ENCODE peak calls at places on chromosomes 16 and 17, in seven cellular contexts. One of them, this sample, is unnamed. For H3K36me3, the result is how much of the 10 kb centered on the place peaks cover.

GRCh38 chr17:77132411-77133086 is 8.2 kb upstream of the SEC14L1 start:
- DNase-seq in body of pancreas: no peak
- DNase-seq in heart right ventricle: no peak
- DNase-seq in tibial artery: no peak
- DNase-seq in esophagus squamous epithelium: no peak
- DNase-seq in BJ: no peak
- DNase-seq in neural progenitor cell: no peak
- DNase-seq in this sample: no peak

GRCh38 chr17:78241277-78242023 is 10.0 kb downstream of the TMEM235 start:
- DNase-seq in neural progenitor cell: no peak
- DNase-seq in body of pancreas: no peak
- DNase-seq in BJ: no peak
- DNase-seq in heart right ventricle: no peak
- DNase-seq in tibial artery: no peak
- DNase-seq in esophagus squamous epithelium: no peak
- DNase-seq in this sample: no peak

GRCh38 chr16:55569025-55569424 is 2.5 kb downstream of the CAPNS2 start:
- DNase-seq in BJ: no peak
- DNase-seq in heart right ventricle: no peak
- DNase-seq in neural progenitor cell: no peak
- DNase-seq in body of pancreas: no peak
- DNase-seq in esophagus squamous epithelium: no peak
- DNase-seq in tibial artery: no peak
- DNase-seq in this sample: no peak

GRCh38 chr17:9676742-9677387 is 31.5 kb downstream of the USP43 start:
- DNase-seq in neural progenitor cell: no peak
- DNase-seq in heart right ventricle: no peak
- DNase-seq in tibial artery: no peak
- DNase-seq in body of pancreas: no peak
- DNase-seq in BJ: no peak
- DNase-seq in esophagus squamous epithelium: no peak
- DNase-seq in this sample: peak

GRCh38 chr17:59513934-59514841 is 51.2 kb upstream of the DHX40 start:
- DNase-seq in esophagus squamous epithelium: no peak
- DNase-seq in neural progenitor cell: peak
- DNase-seq in heart right ventricle: peak
- DNase-seq in body of pancreas: peak
- DNase-seq in BJ: no peak
- DNase-seq in tibial artery: peak
- DNase-seq in this sample: peak

GRCh38 chr16:15775663-15776304 is 81.0 kb downstream of the MYH11 start:
- DNase-seq in heart right ventricle: no peak
- DNase-seq in neural progenitor cell: no peak
- DNase-seq in esophagus squamous epithelium: no peak
- DNase-seq in BJ: no peak
- DNase-seq in tibial artery: no peak
- DNase-seq in body of pancreas: no peak
- DNase-seq in this sample: no peak

GRCh38 chr16:80167657-80168056 is 373.1 kb upstream of the DYNLRB2 start:
- DNase-seq in esophagus squamous epithelium: no peak
- DNase-seq in neural progenitor cell: no peak
- DNase-seq in body of pancreas: no peak
- DNase-seq in BJ: no peak
- DNase-seq in heart right ventricle: no peak
- DNase-seq in tibial artery: no peak
- DNase-seq in this sample: peak

GRCh38 chr17:62895256-62895649 is 70.8 kb upstream of the TANC2 start:
- DNase-seq in tibial artery: no peak
- DNase-seq in BJ: no peak
- DNase-seq in body of pancreas: no peak
- DNase-seq in heart right ventricle: no peak
- DNase-seq in neural progenitor cell: no peak
- DNase-seq in esophagus squamous epithelium: no peak
- DNase-seq in this sample: no peak

GRCh38 chr16:16019488-16019887 is 70.1 kb downstream of the ABCC1 start:
- DNase-seq in heart right ventricle: no peak
- DNase-seq in neural progenitor cell: no peak
- DNase-seq in BJ: no peak
- DNase-seq in body of pancreas: no peak
- DNase-seq in tibial artery: peak
- DNase-seq in esophagus squamous epithelium: no peak
- DNase-seq in this sample: no peak

GRCh38 chr17:7707446-7707845 is 2.4 kb downstream of the EFNB3 start:
- DNase-seq in BJ: no peak
- DNase-seq in tibial artery: peak
- DNase-seq in body of pancreas: no peak
- DNase-seq in heart right ventricle: no peak
- DNase-seq in esophagus squamous epithelium: no peak
- DNase-seq in neural progenitor cell: peak
- DNase-seq in this sample: no peak

GRCh38 chr17:6254036-6254435 is 180.9 kb downstream of the AIPL1 start:
- DNase-seq in tibial artery: no peak
- DNase-seq in body of pancreas: no peak
- DNase-seq in esophagus squamous epithelium: no peak
- DNase-seq in heart right ventricle: no peak
- DNase-seq in neural progenitor cell: no peak
- DNase-seq in BJ: no peak
- DNase-seq in this sample: no peak

GRCh38 chr16:30820952-30821421 is 34.0 kb upstream of the ZNF629 start:
- DNase-seq in BJ: no peak
- DNase-seq in heart right ventricle: no peak
- DNase-seq in body of pancreas: no peak
- DNase-seq in tibial artery: no peak
- DNase-seq in neural progenitor cell: no peak
- DNase-seq in esophagus squamous epithelium: no peak
- DNase-seq in this sample: no peak

GRCh38 chr17:70089513-70090148 is 14.6 kb downstream of the KCNJ16 start:
- DNase-seq in neural progenitor cell: no peak
- DNase-seq in esophagus squamous epithelium: no peak
- DNase-seq in tibial artery: no peak
- DNase-seq in body of pancreas: no peak
- DNase-seq in BJ: peak
- DNase-seq in heart right ventricle: no peak
- DNase-seq in this sample: peak

GRCh38 chr17:69592692-69593350 is 178.3 kb downstream of the MAP2K6 start:
- DNase-seq in neural progenitor cell: no peak
- DNase-seq in esophagus squamous epithelium: no peak
- DNase-seq in heart right ventricle: no peak
- DNase-seq in tibial artery: no peak
- DNase-seq in body of pancreas: no peak
- DNase-seq in BJ: no peak
- DNase-seq in this sample: no peak

GRCh38 chr16:24036038-24036543 is 200.3 kb downstream of the PRKCB start:
- DNase-seq in neural progenitor cell: no peak
- DNase-seq in esophagus squamous epithelium: no peak
- DNase-seq in heart right ventricle: no peak
- DNase-seq in BJ: no peak
- DNase-seq in body of pancreas: no peak
- DNase-seq in tibial artery: no peak
- DNase-seq in this sample: no peak

GRCh38 chr17:47131761-47132160 is 57.3 kb downstream of the CDC27 start:
- DNase-seq in body of pancreas: no peak
- DNase-seq in BJ: no peak
- DNase-seq in tibial artery: no peak
- DNase-seq in neural progenitor cell: no peak
- DNase-seq in esophagus squamous epithelium: no peak
- DNase-seq in heart right ventricle: no peak
- DNase-seq in this sample: no peak

GRCh38 chr16:10172848-10173655 is 9.2 kb downstream of the GRIN2A start:
- DNase-seq in heart right ventricle: no peak
- DNase-seq in BJ: peak
- DNase-seq in neural progenitor cell: no peak
- DNase-seq in esophagus squamous epithelium: no peak
- DNase-seq in body of pancreas: no peak
- DNase-seq in tibial artery: no peak
- DNase-seq in this sample: no peak

GRCh38 chr17:44628234-44629188 is 27.8 kb upstream of the MEIOC start:
- DNase-seq in body of pancreas: peak
- DNase-seq in BJ: no peak
- DNase-seq in neural progenitor cell: peak
- DNase-seq in tibial artery: no peak
- DNase-seq in esophagus squamous epithelium: no peak
- DNase-seq in heart right ventricle: peak
- DNase-seq in this sample: peak

DNA sequence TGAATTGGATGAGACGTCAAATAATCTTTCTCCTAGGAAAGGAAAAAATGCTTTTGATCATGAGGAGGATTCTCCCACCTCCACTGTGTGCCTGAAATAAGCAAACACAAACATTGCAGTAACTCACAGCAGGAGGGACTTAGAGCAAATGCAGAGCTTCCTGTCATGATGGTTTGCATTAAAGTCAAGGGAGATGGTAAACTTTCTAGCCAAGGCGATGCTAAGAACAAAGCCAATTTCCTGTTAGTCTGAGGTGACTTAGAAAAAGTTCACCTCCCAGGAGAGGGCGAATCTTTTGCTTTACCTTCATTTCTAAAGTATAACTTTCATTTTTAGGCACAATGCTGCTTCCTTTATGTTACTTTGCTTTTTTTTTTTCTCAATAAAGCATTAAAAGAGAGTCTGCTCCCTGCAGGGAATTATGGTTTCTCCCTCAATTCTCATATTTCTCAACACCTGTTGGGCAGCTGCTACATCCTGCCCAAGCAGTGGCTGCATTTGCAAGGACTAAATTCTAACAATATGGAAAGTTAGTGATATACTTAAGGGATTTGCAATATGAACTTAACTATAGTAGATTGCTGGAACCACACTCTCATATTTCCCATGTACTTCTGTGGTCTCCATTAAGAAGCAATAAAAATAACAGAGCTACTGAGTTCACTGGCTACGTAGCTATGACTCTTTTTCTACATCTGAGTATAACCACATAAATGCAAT is 175.6 kb downstream of the PCTP start:
- DNase-seq in BJ: no peak
- DNase-seq in esophagus squamous epithelium: no peak
- DNase-seq in neural progenitor cell: no peak
- DNase-seq in tibial artery: no peak
- DNase-seq in body of pancreas: no peak
- DNase-seq in heart right ventricle: no peak
- DNase-seq in this sample: no peak
- H3K4me3 ChIP-seq in BJ: no peak
- H3K4me3 ChIP-seq in esophagus squamous epithelium: no peak
- H3K4me3 ChIP-seq in neural progenitor cell: no peak
- H3K4me3 ChIP-seq in tibial artery: no peak
- H3K4me3 ChIP-seq in body of pancreas: no peak
- H3K4me3 ChIP-seq in heart right ventricle: no peak
- H3K4me3 ChIP-seq in this sample: no peak

GRCh38 chr16:14667347-14668266 is 26.5 kb downstream of the PLA2G10 start:
- DNase-seq in neural progenitor cell: no peak
- DNase-seq in BJ: no peak
- DNase-seq in body of pancreas: no peak
- DNase-seq in esophagus squamous epithelium: no peak
- DNase-seq in heart right ventricle: no peak
- DNase-seq in tibial artery: no peak
- DNase-seq in this sample: no peak

GRCh38 chr16:14668556-14669223 is 25.4 kb downstream of the PLA2G10 start:
- DNase-seq in heart right ventricle: no peak
- DNase-seq in body of pancreas: no peak
- DNase-seq in BJ: no peak
- DNase-seq in esophagus squamous epithelium: no peak
- DNase-seq in tibial artery: no peak
- DNase-seq in neural progenitor cell: no peak
- DNase-seq in this sample: no peak

GRCh38 chr16:14672403-14672971 is 21.6 kb downstream of the PLA2G10 start:
- DNase-seq in tibial artery: no peak
- DNase-seq in heart right ventricle: no peak
- DNase-seq in esophagus squamous epithelium: no peak
- DNase-seq in neural progenitor cell: no peak
- DNase-seq in body of pancreas: peak
- DNase-seq in BJ: no peak
- DNase-seq in this sample: peak

DNA sequence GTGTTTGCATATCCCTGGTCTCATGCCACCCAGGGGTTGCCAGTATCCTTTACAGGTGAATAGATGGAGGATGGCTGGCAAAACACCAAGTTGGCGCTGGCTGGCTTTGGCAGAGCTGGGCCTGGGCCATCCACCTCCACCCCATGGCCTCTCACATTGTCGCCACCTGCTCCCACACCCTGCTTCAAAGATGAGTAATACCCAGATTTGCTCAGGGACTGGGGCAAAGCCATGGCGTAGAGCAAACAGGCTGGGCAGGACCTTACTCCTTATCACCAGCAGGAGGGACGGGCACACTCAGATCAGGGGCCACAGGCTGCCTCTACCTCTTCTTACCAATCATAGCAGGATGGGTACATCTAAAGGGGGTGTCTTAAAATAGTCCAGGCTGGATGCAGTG is 24.3 kb downstream of the PLA2G10 start:
- DNase-seq in heart right ventricle: no peak
- DNase-seq in esophagus squamous epithelium: no peak
- DNase-seq in tibial artery: no peak
- DNase-seq in body of pancreas: peak
- DNase-seq in neural progenitor cell: no peak
- DNase-seq in BJ: no peak
- DNase-seq in this sample: no peak
- TF ChIP-seq CTCF in heart right ventricle: no peak
- TF ChIP-seq CTCF in esophagus squamous epithelium: no peak
- TF ChIP-seq CTCF in tibial artery: no peak
- TF ChIP-seq CTCF in body of pancreas: peak
- TF ChIP-seq CTCF in neural progenitor cell: no peak
- TF ChIP-seq CTCF in BJ: no peak
- TF ChIP-seq CTCF in this sample: no peak

GRCh38 chr16:70782237-70782636 is 18.7 kb downstream of the VAC14 start:
- DNase-seq in neural progenitor cell: no peak
- DNase-seq in tibial artery: no peak
- DNase-seq in BJ: no peak
- DNase-seq in heart right ventricle: no peak
- DNase-seq in body of pancreas: no peak
- DNase-seq in esophagus squamous epithelium: no peak
- DNase-seq in this sample: no peak
- H3K36me3 ChIP-seq in neural progenitor cell: under half
- H3K36me3 ChIP-seq in tibial artery: half or more
- H3K36me3 ChIP-seq in BJ: under half
- H3K36me3 ChIP-seq in heart right ventricle: under half
- H3K36me3 ChIP-seq in body of pancreas: under half
- H3K36me3 ChIP-seq in esophagus squamous epithelium: half or more
- H3K36me3 ChIP-seq in this sample: under half

DNA sequence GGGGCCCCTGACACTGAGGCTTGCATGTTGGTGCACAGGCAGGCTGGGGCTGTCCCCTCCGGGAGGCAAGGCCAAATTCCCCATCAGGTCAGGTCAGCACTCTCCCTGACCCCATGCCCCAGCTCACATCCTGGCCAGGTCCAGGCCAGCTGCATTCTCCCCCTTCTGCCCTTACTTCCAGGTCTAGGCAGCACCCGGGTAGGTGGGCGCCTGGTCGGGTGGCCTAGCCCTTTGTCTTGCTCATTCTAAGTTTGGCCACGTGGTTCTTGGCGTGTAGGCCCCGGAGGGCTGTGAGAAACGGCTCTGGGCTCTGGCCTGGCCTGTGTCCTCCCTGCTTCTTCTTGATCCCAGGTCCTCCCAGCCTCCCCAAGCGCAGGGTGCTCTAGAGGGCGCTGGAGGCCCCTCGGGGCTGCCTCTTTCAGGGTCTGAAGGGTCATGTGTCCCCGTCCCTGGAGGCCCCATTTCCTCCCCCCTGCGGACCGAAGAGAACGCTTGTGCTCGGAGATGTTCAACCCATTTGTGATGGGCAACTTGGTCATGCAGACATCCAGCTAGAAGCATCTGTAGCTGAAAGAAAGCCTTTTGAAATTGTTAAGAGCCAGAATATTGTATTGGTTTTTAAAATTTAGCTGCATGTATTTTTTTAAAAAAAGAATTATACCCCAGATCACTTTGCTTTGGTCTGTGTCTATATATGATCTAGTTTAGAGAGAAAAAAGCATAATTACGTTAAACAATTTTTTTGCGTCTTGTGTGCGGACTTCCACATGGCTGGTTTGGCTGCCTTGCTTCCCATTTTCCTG is 6.7 kb downstream of the BAHCC1 start:
- DNase-seq in BJ: no peak
- DNase-seq in heart right ventricle: no peak
- DNase-seq in neural progenitor cell: peak
- DNase-seq in tibial artery: peak
- DNase-seq in esophagus squamous epithelium: no peak
- DNase-seq in body of pancreas: no peak
- DNase-seq in this sample: no peak
- H3K4me3 ChIP-seq in BJ: no peak
- H3K4me3 ChIP-seq in heart right ventricle: peak
- H3K4me3 ChIP-seq in neural progenitor cell: no peak
- H3K4me3 ChIP-seq in tibial artery: peak
- H3K4me3 ChIP-seq in esophagus squamous epithelium: no peak
- H3K4me3 ChIP-seq in body of pancreas: no peak
- H3K4me3 ChIP-seq in this sample: no peak

This sample was measured in kidney epithelial cell.